ENCODE peak calls at places on chromosomes 2 and 18, in eight cellular contexts. J is mesothelial cell of epicardium; X is left cardiac atrium; M is central memory CD8-positive, alpha-beta T cell; P is NCI-H748 treated with DMSO at 0.1 percent for 48 hours; E is ELF-1; C is NCI-H2081 treated with DMSO at 0.1 percent for 48 hours; D is body of pancreas. Q is an unnamed sample.

GRCh38 chr18:35580748-35581534 is 599 bp upstream of the GALNT1 start:
- DNase-seq in J (peak; percentile 66), X (peak; percentile 70), M (peak; percentile 41), P (no peak), E (peak; percentile 71), C (no peak), D (peak; percentile 56), Q (peak; percentile 9)

GRCh38 chr2:241854342-241855244 is 4.1 kb downstream of the PDCD1 start:
- DNase-seq in J (no peak), X (peak; percentile 52), M (no peak), P (no peak), E (no peak), C (no peak), D (no peak), Q (no peak)

GRCh38 chr2:46913471-46914381 is 1.9 kb downstream of the MCFD2 start:
- DNase-seq in J (no peak), X (peak; percentile 59), M (no peak), P (no peak), E (peak; percentile 26), C (no peak), D (peak; percentile 58), Q (no peak)

GRCh38 chr2:173075781-173076556 is at the start of gene MAP3K20:
- DNase-seq in J (peak; percentile 71), X (peak; percentile 86), M (peak; percentile 40), P (no peak), E (peak; percentile 54), C (no peak), D (peak; percentile 70), Q (no peak)

GRCh38 chr18:49030692-49031443 is 80.1 kb upstream of the SMAD7 start:
- DNase-seq in J (peak; percentile 6), X (no peak), M (no peak), P (no peak), E (no peak), C (no peak), D (no peak), Q (no peak)

GRCh38 chr18:36298113-36298701 is 694 bp downstream of the FHOD3 start:
- DNase-seq in J (no peak), X (no peak), M (no peak), P (no peak), E (peak; percentile 36), C (no peak), D (no peak), Q (no peak)

GRCh38 chr2:201784547-201784946 is 3.8 kb upstream of the ALS2 start:
- DNase-seq in J (no peak), X (no peak), M (no peak), P (no peak), E (no peak), C (no peak), D (no peak), Q (no peak)

GRCh38 chr2:186546842-186547241 is 43.0 kb upstream of the ITGAV start:
- DNase-seq in J (no peak), X (no peak), M (no peak), P (no peak), E (no peak), C (no peak), D (no peak), Q (no peak)

GRCh38 chr2:58734365-58734764 is 493.2 kb upstream of the FANCL start:
- DNase-seq in J (no peak), X (no peak), M (no peak), P (peak; percentile 2), E (no peak), C (no peak), D (no peak), Q (no peak)

GRCh38 chr2:9251154-9252001 is 44.8 kb downstream of the ASAP2 start:
- DNase-seq in J (no peak), X (peak; percentile 58), M (no peak), P (no peak), E (peak; percentile 78), C (no peak), D (no peak), Q (no peak)

GRCh38 chr2:226440119-226440917 is 359.3 kb downstream of the IRS1 start:
- DNase-seq in J (no peak), X (no peak), M (no peak), P (no peak), E (no peak), C (no peak), D (no peak), Q (no peak)

GRCh38 chr2:100935372-100935752 is 66.7 kb upstream of the RPL31 start:
- DNase-seq in J (no peak), X (no peak), M (no peak), P (no peak), E (no peak), C (no peak), D (no peak), Q (no peak)

GRCh38 chr2:190267302-190267701 is 52.3 kb downstream of the HIBCH start:
- DNase-seq in J (no peak), X (no peak), M (no peak), P (no peak), E (no peak), C (no peak), D (no peak), Q (no peak)

GRCh38 chr2:206846854-206847834 is 81.7 kb downstream of the FASTKD2 start:
- DNase-seq in J (no peak), X (no peak), M (no peak), P (no peak), E (no peak), C (no peak), D (no peak), Q (no peak)